ENCODE peak calls at places on chromosomes 6 and 20, in five cellular contexts. One of them, this sample, is unnamed.

GRCh38 chr6:120198033-120198432 is 848.5 kb upstream of the MAN1A1 start:
- DNase-seq in neural progenitor cell: peak; percentile 24
- DNase-seq in brain microvascular endothelial cell: peak; percentile 86
- DNase-seq in stimulated activated CD4-positive, alpha-beta T cell treated with anti-CD3 and anti-CD28 coated beads, Interleukin-2, amount 100 ng/mL, for 48 hours: no peak
- DNase-seq in LoVo: no peak
- DNase-seq in this sample: no peak

GRCh38 chr6:24613361-24614047 is 32.5 kb downstream of the KIAA0319 start:
- DNase-seq in neural progenitor cell: no peak
- DNase-seq in stimulated activated CD4-positive, alpha-beta T cell treated with anti-CD3 and anti-CD28 coated beads, Interleukin-2, amount 100 ng/mL, for 48 hours: no peak
- DNase-seq in LoVo: no peak
- DNase-seq in brain microvascular endothelial cell: no peak
- DNase-seq in this sample: no peak

GRCh38 chr20:17530716-17531536 is at the start of gene BFSP1:
- DNase-seq in stimulated activated CD4-positive, alpha-beta T cell treated with anti-CD3 and anti-CD28 coated beads, Interleukin-2, amount 100 ng/mL, for 48 hours: peak; percentile 33
- DNase-seq in neural progenitor cell: peak; percentile 96
- DNase-seq in brain microvascular endothelial cell: peak; percentile 31
- DNase-seq in LoVo: peak; percentile 55
- DNase-seq in this sample: no peak

GRCh38 chr20:32160341-32160740 is 47.2 kb downstream of the PLAGL2 start:
- DNase-seq in LoVo: no peak
- DNase-seq in brain microvascular endothelial cell: no peak
- DNase-seq in stimulated activated CD4-positive, alpha-beta T cell treated with anti-CD3 and anti-CD28 coated beads, Interleukin-2, amount 100 ng/mL, for 48 hours: no peak
- DNase-seq in neural progenitor cell: no peak
- DNase-seq in this sample: no peak

GRCh38 chr6:152094992-152095592 is 287.6 kb downstream of the ESR1 start:
- DNase-seq in LoVo: peak; percentile 86
- DNase-seq in stimulated activated CD4-positive, alpha-beta T cell treated with anti-CD3 and anti-CD28 coated beads, Interleukin-2, amount 100 ng/mL, for 48 hours: no peak
- DNase-seq in neural progenitor cell: no peak
- DNase-seq in brain microvascular endothelial cell: peak; percentile 99
- DNase-seq in this sample: peak; percentile 39

GRCh38 chr6:17219098-17219497 is 62.1 kb upstream of the RBM24 start:
- DNase-seq in brain microvascular endothelial cell: no peak
- DNase-seq in stimulated activated CD4-positive, alpha-beta T cell treated with anti-CD3 and anti-CD28 coated beads, Interleukin-2, amount 100 ng/mL, for 48 hours: no peak
- DNase-seq in neural progenitor cell: no peak
- DNase-seq in LoVo: no peak
- DNase-seq in this sample: no peak

GRCh38 chr6:90328004-90328403 is 31.4 kb upstream of the BACH2 start:
- DNase-seq in neural progenitor cell: no peak
- DNase-seq in LoVo: no peak
- DNase-seq in stimulated activated CD4-positive, alpha-beta T cell treated with anti-CD3 and anti-CD28 coated beads, Interleukin-2, amount 100 ng/mL, for 48 hours: no peak
- DNase-seq in brain microvascular endothelial cell: no peak
- DNase-seq in this sample: no peak

GRCh38 chr20:23622839-23623343 is 14.9 kb downstream of the CST3 start:
- DNase-seq in stimulated activated CD4-positive, alpha-beta T cell treated with anti-CD3 and anti-CD28 coated beads, Interleukin-2, amount 100 ng/mL, for 48 hours: no peak
- DNase-seq in neural progenitor cell: no peak
- DNase-seq in brain microvascular endothelial cell: peak; percentile 89
- DNase-seq in LoVo: peak; percentile 74
- DNase-seq in this sample: peak; percentile 38

GRCh38 chr20:32752458-32753250 is 9.4 kb upstream of the COMMD7 start:
- DNase-seq in brain microvascular endothelial cell: peak; percentile 52
- DNase-seq in neural progenitor cell: no peak
- DNase-seq in LoVo: no peak
- DNase-seq in stimulated activated CD4-positive, alpha-beta T cell treated with anti-CD3 and anti-CD28 coated beads, Interleukin-2, amount 100 ng/mL, for 48 hours: no peak
- DNase-seq in this sample: peak; percentile 85

GRCh38 chr6:3997144-3997770 is 81.7 kb downstream of the FAM217A start:
- DNase-seq in stimulated activated CD4-positive, alpha-beta T cell treated with anti-CD3 and anti-CD28 coated beads, Interleukin-2, amount 100 ng/mL, for 48 hours: no peak
- DNase-seq in neural progenitor cell: peak; percentile 38
- DNase-seq in brain microvascular endothelial cell: peak; percentile 58
- DNase-seq in LoVo: no peak
- DNase-seq in this sample: no peak

GRCh38 chr6:56808871-56809359 is 146.0 kb upstream of the BEND6 start:
- DNase-seq in stimulated activated CD4-positive, alpha-beta T cell treated with anti-CD3 and anti-CD28 coated beads, Interleukin-2, amount 100 ng/mL, for 48 hours: no peak
- DNase-seq in LoVo: peak; percentile 68
- DNase-seq in brain microvascular endothelial cell: peak; percentile 69
- DNase-seq in neural progenitor cell: no peak
- DNase-seq in this sample: no peak

GRCh38 chr20:38811769-38812168 is 6.3 kb downstream of the PPP1R16B start:
- DNase-seq in LoVo: no peak
- DNase-seq in brain microvascular endothelial cell: no peak
- DNase-seq in stimulated activated CD4-positive, alpha-beta T cell treated with anti-CD3 and anti-CD28 coated beads, Interleukin-2, amount 100 ng/mL, for 48 hours: no peak
- DNase-seq in neural progenitor cell: no peak
- DNase-seq in this sample: no peak

GRCh38 chr6:168388641-168389633 is 52.0 kb upstream of the SMOC2 start:
- DNase-seq in brain microvascular endothelial cell: no peak
- DNase-seq in neural progenitor cell: no peak
- DNase-seq in LoVo: no peak
- DNase-seq in stimulated activated CD4-positive, alpha-beta T cell treated with anti-CD3 and anti-CD28 coated beads, Interleukin-2, amount 100 ng/mL, for 48 hours: no peak
- DNase-seq in this sample: no peak

GRCh38 chr6:164035912-164036485 is 621.5 kb downstream of the QKI start:
- DNase-seq in neural progenitor cell: no peak
- DNase-seq in brain microvascular endothelial cell: no peak
- DNase-seq in stimulated activated CD4-positive, alpha-beta T cell treated with anti-CD3 and anti-CD28 coated beads, Interleukin-2, amount 100 ng/mL, for 48 hours: no peak
- DNase-seq in LoVo: peak; percentile 5
- DNase-seq in this sample: no peak

GRCh38 chr20:61686081-61686936 is 379.4 kb downstream of the TAF4 start:
- DNase-seq in neural progenitor cell: no peak
- DNase-seq in stimulated activated CD4-positive, alpha-beta T cell treated with anti-CD3 and anti-CD28 coated beads, Interleukin-2, amount 100 ng/mL, for 48 hours: no peak
- DNase-seq in LoVo: no peak
- DNase-seq in brain microvascular endothelial cell: no peak
- DNase-seq in this sample: no peak

GRCh38 chr20:462199-462991 is at the start of gene TBC1D20:
- DNase-seq in LoVo: peak; percentile 90
- DNase-seq in neural progenitor cell: peak; percentile 96
- DNase-seq in stimulated activated CD4-positive, alpha-beta T cell treated with anti-CD3 and anti-CD28 coated beads, Interleukin-2, amount 100 ng/mL, for 48 hours: peak; percentile 72
- DNase-seq in brain microvascular endothelial cell: peak; percentile 64
- DNase-seq in this sample: peak; percentile 90

GRCh38 chr20:45111799-45112471 is 3.0 kb downstream of the WFDC5 start:
- DNase-seq in brain microvascular endothelial cell: no peak
- DNase-seq in neural progenitor cell: peak; percentile 66
- DNase-seq in stimulated activated CD4-positive, alpha-beta T cell treated with anti-CD3 and anti-CD28 coated beads, Interleukin-2, amount 100 ng/mL, for 48 hours: no peak
- DNase-seq in LoVo: no peak
- DNase-seq in this sample: peak; percentile 43

GRCh38 chr6:138086573-138087196 is 20.5 kb downstream of the PERP start:
- DNase-seq in brain microvascular endothelial cell: peak; percentile 51
- DNase-seq in stimulated activated CD4-positive, alpha-beta T cell treated with anti-CD3 and anti-CD28 coated beads, Interleukin-2, amount 100 ng/mL, for 48 hours: no peak
- DNase-seq in neural progenitor cell: no peak
- DNase-seq in LoVo: peak; percentile 80
- DNase-seq in this sample: no peak

GRCh38 chr6:4788482-4788881 is 12.3 kb downstream of the CDYL start:
- DNase-seq in neural progenitor cell: no peak
- DNase-seq in LoVo: no peak
- DNase-seq in stimulated activated CD4-positive, alpha-beta T cell treated with anti-CD3 and anti-CD28 coated beads, Interleukin-2, amount 100 ng/mL, for 48 hours: no peak
- DNase-seq in brain microvascular endothelial cell: no peak
- DNase-seq in this sample: no peak

GRCh38 chr20:50020283-50020682 is 37.5 kb downstream of the SNAI1 start:
- DNase-seq in brain microvascular endothelial cell: peak; percentile 24
- DNase-seq in neural progenitor cell: no peak
- DNase-seq in stimulated activated CD4-positive, alpha-beta T cell treated with anti-CD3 and anti-CD28 coated beads, Interleukin-2, amount 100 ng/mL, for 48 hours: no peak
- DNase-seq in LoVo: no peak
- DNase-seq in this sample: no peak

This sample was measured in K562.